ENCODE peak calls at places on chromosomes 2 and 18, in five cellular contexts. One of them, this sample, is unnamed.

GRCh38 chr2:9336534-9337354 is 86.6 kb downstream of the ITGB1BP1 start:
- DNase-seq in H1: no peak
- DNase-seq in upper lobe of left lung: no peak
- DNase-seq in NB4: no peak
- DNase-seq in fibroblast of lung: peak; percentile 90
- DNase-seq in this sample: no peak

GRCh38 chr18:55372205-55372604 is 215.8 kb downstream of the TCF4 start:
- DNase-seq in H1: no peak
- DNase-seq in upper lobe of left lung: no peak
- DNase-seq in NB4: no peak
- DNase-seq in fibroblast of lung: no peak
- DNase-seq in this sample: no peak

GRCh38 chr2:149573760-149574159 is 13.8 kb downstream of the MMADHC start:
- DNase-seq in H1: no peak
- DNase-seq in upper lobe of left lung: no peak
- DNase-seq in NB4: peak; percentile 11
- DNase-seq in fibroblast of lung: no peak
- DNase-seq in this sample: no peak

GRCh38 chr18:50711401-50711800 is 108.4 kb downstream of the MRO start:
- DNase-seq in H1: no peak
- DNase-seq in upper lobe of left lung: no peak
- DNase-seq in NB4: no peak
- DNase-seq in fibroblast of lung: no peak
- DNase-seq in this sample: no peak

GRCh38 chr2:105521176-105521575 is 122.3 kb upstream of the FHL2 start:
- DNase-seq in H1: no peak
- DNase-seq in upper lobe of left lung: no peak
- DNase-seq in NB4: no peak
- DNase-seq in fibroblast of lung: no peak
- DNase-seq in this sample: no peak

GRCh38 chr2:168559187-168559586 is 103.1 kb downstream of the CERS6 start:
- DNase-seq in H1: no peak
- DNase-seq in upper lobe of left lung: no peak
- DNase-seq in NB4: no peak
- DNase-seq in fibroblast of lung: no peak
- DNase-seq in this sample: no peak

GRCh38 chr18:25190468-25190867 is 161.5 kb downstream of the ZNF521 start:
- DNase-seq in H1: no peak
- DNase-seq in upper lobe of left lung: no peak
- DNase-seq in NB4: no peak
- DNase-seq in fibroblast of lung: no peak
- DNase-seq in this sample: no peak

GRCh38 chr2:111973701-111974100 is 75.3 kb downstream of the MERTK start:
- DNase-seq in H1: no peak
- DNase-seq in upper lobe of left lung: no peak
- DNase-seq in NB4: no peak
- DNase-seq in fibroblast of lung: no peak
- DNase-seq in this sample: no peak

GRCh38 chr2:119384971-119385370 is 18.2 kb downstream of the DBI start:
- DNase-seq in H1: no peak
- DNase-seq in upper lobe of left lung: no peak
- DNase-seq in NB4: no peak
- DNase-seq in fibroblast of lung: no peak
- DNase-seq in this sample: no peak

GRCh38 chr2:122078451-122078850 is 323.0 kb downstream of the TSN start:
- DNase-seq in H1: no peak
- DNase-seq in upper lobe of left lung: no peak
- DNase-seq in NB4: no peak
- DNase-seq in fibroblast of lung: peak; percentile 78
- DNase-seq in this sample: no peak

GRCh38 chr2:21773168-21773567 is 649.4 kb downstream of the TDRD15 start:
- DNase-seq in H1: no peak
- DNase-seq in upper lobe of left lung: no peak
- DNase-seq in NB4: no peak
- DNase-seq in fibroblast of lung: peak; percentile 2
- DNase-seq in this sample: no peak
- TF ChIP-seq CTCF in H1: no peak
- TF ChIP-seq CTCF in upper lobe of left lung: no peak
- TF ChIP-seq CTCF in NB4: no peak
- TF ChIP-seq CTCF in fibroblast of lung: no peak
- TF ChIP-seq CTCF in this sample: no peak

GRCh38 chr2:35871672-35872071 is 483.9 kb upstream of the CRIM1 start:
- DNase-seq in H1: no peak
- DNase-seq in upper lobe of left lung: no peak
- DNase-seq in NB4: peak; percentile 13
- DNase-seq in fibroblast of lung: no peak
- DNase-seq in this sample: no peak
- TF ChIP-seq CTCF in H1: peak; percentile 59
- TF ChIP-seq CTCF in upper lobe of left lung: no peak
- TF ChIP-seq CTCF in NB4: no peak
- TF ChIP-seq CTCF in fibroblast of lung: no peak
- TF ChIP-seq CTCF in this sample: no peak

GRCh38 chr2:28339516-28340175 is 53.0 kb upstream of the FOSL2 start:
- DNase-seq in H1: no peak
- DNase-seq in upper lobe of left lung: no peak
- DNase-seq in NB4: no peak
- DNase-seq in fibroblast of lung: no peak
- DNase-seq in this sample: no peak

GRCh38 chr2:28342081-28342967 is 50.3 kb upstream of the FOSL2 start:
- DNase-seq in H1: no peak
- DNase-seq in upper lobe of left lung: peak; percentile 39
- DNase-seq in NB4: no peak
- DNase-seq in fibroblast of lung: peak; percentile 91
- DNase-seq in this sample: no peak

GRCh38 chr2:28341208-28341891 is 51.3 kb upstream of the FOSL2 start:
- DNase-seq in H1: no peak
- DNase-seq in upper lobe of left lung: no peak
- DNase-seq in NB4: no peak
- DNase-seq in fibroblast of lung: no peak
- DNase-seq in this sample: no peak

GRCh38 chr2:28338754-28339325 is 53.8 kb upstream of the FOSL2 start:
- DNase-seq in H1: no peak
- DNase-seq in upper lobe of left lung: no peak
- DNase-seq in NB4: no peak
- DNase-seq in fibroblast of lung: no peak
- DNase-seq in this sample: no peak

DNA sequence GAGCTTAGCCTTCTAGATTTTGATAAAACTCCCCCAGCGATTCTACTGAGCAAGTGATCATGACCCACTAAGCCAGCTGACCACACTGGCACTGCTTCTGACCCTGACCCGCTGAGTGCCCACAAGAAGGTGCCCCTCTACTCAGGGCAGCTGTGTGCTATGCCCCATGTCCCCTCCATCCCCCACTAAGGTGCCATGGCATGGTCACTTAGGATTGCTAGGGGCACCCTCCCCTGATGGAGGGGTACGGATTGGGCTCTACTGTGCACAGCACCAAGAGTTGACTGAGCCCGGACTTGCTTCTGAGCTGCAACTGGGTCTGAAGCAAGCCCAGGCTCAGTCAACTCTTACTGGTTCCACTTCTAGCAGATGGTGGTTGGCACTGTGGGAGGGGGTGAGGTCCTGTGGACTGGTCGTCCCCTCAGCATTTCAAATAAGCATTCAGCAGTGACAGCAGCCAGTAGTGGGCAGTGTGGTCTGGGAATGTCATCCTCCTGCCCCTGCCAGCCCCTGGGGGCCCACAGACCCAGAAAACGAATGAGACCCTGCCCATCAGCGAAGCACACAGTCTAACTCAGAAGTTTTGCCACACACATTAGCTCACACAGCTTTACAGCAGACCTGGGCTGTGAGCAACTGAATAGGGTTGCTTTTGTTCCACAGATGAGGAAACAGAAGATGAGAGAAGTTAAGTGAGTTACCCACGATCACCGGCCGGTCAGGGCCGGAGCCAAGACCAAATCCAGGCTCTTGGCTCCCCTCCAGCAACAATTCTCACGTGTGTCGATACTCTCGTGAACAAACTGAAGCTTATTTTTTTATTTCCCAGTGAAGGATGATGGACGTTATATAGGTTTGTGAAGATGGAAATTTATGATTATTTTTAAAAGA is 52.1 kb upstream of the FOSL2 start:
- DNase-seq in H1: no peak
- DNase-seq in upper lobe of left lung: no peak
- DNase-seq in NB4: no peak
- DNase-seq in fibroblast of lung: no peak
- DNase-seq in this sample: no peak
- TF ChIP-seq CTCF in H1: peak; percentile 71
- TF ChIP-seq CTCF in upper lobe of left lung: no peak
- TF ChIP-seq CTCF in NB4: peak; percentile 23
- TF ChIP-seq CTCF in fibroblast of lung: no peak
- TF ChIP-seq CTCF in this sample: no peak

DNA sequence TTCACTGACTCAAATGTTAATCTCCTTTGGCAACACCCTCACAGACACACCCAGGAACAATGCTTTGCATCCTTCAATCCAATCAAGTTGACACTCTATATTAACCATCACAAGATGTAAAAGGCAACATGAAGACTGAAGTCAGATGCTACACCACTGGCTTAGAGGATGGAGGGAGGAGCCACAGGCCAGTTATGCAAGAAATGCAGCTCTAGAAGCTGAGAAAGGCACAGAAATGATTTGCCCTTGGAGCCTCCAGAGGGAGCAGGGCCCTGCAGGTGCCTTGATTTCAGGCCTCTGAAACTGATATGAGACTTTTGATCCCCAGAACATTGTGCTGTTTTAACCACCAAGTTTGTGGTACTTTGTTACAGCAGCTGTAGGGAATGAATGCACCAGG is 276.3 kb downstream of the KCNS3 start:
- DNase-seq in H1: no peak
- DNase-seq in upper lobe of left lung: no peak
- DNase-seq in NB4: no peak
- DNase-seq in fibroblast of lung: peak; percentile 45
- DNase-seq in this sample: no peak
- TF ChIP-seq CTCF in H1: no peak
- TF ChIP-seq CTCF in upper lobe of left lung: no peak
- TF ChIP-seq CTCF in NB4: no peak
- TF ChIP-seq CTCF in fibroblast of lung: no peak
- TF ChIP-seq CTCF in this sample: no peak

GRCh38 chr2:129925381-129925780 is 54.1 kb upstream of the RAB6C start:
- DNase-seq in H1: no peak
- DNase-seq in upper lobe of left lung: no peak
- DNase-seq in NB4: no peak
- DNase-seq in fibroblast of lung: no peak
- DNase-seq in this sample: no peak

GRCh38 chr2:129922571-129923264 is 56.7 kb upstream of the RAB6C start:
- DNase-seq in H1: no peak
- DNase-seq in upper lobe of left lung: no peak
- DNase-seq in NB4: no peak
- DNase-seq in fibroblast of lung: no peak
- DNase-seq in this sample: no peak

GRCh38 chr2:129927696-129928095 is 51.8 kb upstream of the RAB6C start:
- DNase-seq in H1: peak; percentile 8
- DNase-seq in upper lobe of left lung: no peak
- DNase-seq in NB4: no peak
- DNase-seq in fibroblast of lung: no peak
- DNase-seq in this sample: no peak

GRCh38 chr2:129918604-129919003 is 60.9 kb upstream of the RAB6C start:
- DNase-seq in H1: no peak
- DNase-seq in upper lobe of left lung: no peak
- DNase-seq in NB4: no peak
- DNase-seq in fibroblast of lung: no peak
- DNase-seq in this sample: no peak

GRCh38 chr2:129923265-129924141 is 56.0 kb upstream of the RAB6C start:
- DNase-seq in H1: peak; percentile 88
- DNase-seq in upper lobe of left lung: no peak
- DNase-seq in NB4: peak; percentile 56
- DNase-seq in fibroblast of lung: peak; percentile 14
- DNase-seq in this sample: no peak
- TF ChIP-seq CTCF in H1: peak; percentile 78
- TF ChIP-seq CTCF in upper lobe of left lung: peak; percentile 37
- TF ChIP-seq CTCF in NB4: peak; percentile 55
- TF ChIP-seq CTCF in fibroblast of lung: peak; percentile 47
- TF ChIP-seq CTCF in this sample: no peak

GRCh38 chr2:145635706-145636427 is 1115.9 kb upstream of the ZEB2 start:
- DNase-seq in H1: no peak
- DNase-seq in upper lobe of left lung: no peak
- DNase-seq in NB4: no peak
- DNase-seq in fibroblast of lung: no peak
- DNase-seq in this sample: no peak

DNA sequence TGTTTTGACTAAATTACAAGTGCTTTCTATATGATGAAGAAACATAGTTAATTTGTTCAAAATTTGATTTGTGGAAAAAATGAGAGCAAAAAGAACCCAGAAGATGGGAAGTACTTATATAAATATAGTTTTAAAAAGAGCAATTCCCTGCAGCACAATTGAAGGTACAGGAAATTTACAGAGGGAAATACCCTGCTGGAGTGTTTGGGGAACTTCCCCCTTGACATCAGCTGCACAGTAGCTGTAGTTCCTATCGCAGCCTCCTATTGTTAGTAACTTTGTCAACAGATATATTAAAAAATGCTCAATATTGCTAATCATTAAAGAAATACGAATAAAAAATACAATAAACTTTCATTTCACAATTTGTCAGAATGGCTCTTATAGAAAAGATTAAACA is 1118.8 kb upstream of the ZEB2 start:
- DNase-seq in H1: no peak
- DNase-seq in upper lobe of left lung: no peak
- DNase-seq in NB4: peak; percentile 29
- DNase-seq in fibroblast of lung: no peak
- DNase-seq in this sample: no peak
- TF ChIP-seq CTCF in H1: no peak
- TF ChIP-seq CTCF in upper lobe of left lung: no peak
- TF ChIP-seq CTCF in NB4: no peak
- TF ChIP-seq CTCF in fibroblast of lung: no peak
- TF ChIP-seq CTCF in this sample: no peak